ENCODE peak calls at places on chromosomes 3 and 15, in five cellular contexts. M, Y, I, Z and Q are unnamed samples.

GRCh38 chr15:74541494-74542191 is 623 bp downstream of the ARID3B start:
- DNase-seq in Z (no peak), Y (peak; percentile 23), I (peak; percentile 25), M (peak; percentile 57), Q (no peak)

GRCh38 chr15:39908186-39908585 is 11.9 kb downstream of the GPR176 start:
- DNase-seq in I (peak; percentile 93), Z (peak; percentile 79), M (peak; percentile 97), Y (no peak), Q (no peak)

GRCh38 chr15:89038146-89038545 is 50.1 kb upstream of the ABHD2 start:
- DNase-seq in Y (no peak), M (no peak), I (no peak), Z (peak; percentile 39), Q (no peak)

GRCh38 chr15:59160880-59161593 is 45.6 kb upstream of the LDHAL6B start:
- DNase-seq in M (no peak), I (no peak), Y (peak; percentile 8), Z (peak; percentile 68), Q (no peak)

GRCh38 chr3:143970773-143971366 is 753 bp upstream of the DIPK2A start:
- DNase-seq in Z (peak; percentile 44), Y (peak; percentile 53), I (no peak), M (peak; percentile 38), Q (peak; percentile 94)

GRCh38 chr3:11373235-11373634 is 101.0 kb downstream of the ATG7 start:
- DNase-seq in Z (no peak), Y (no peak), M (no peak), I (no peak), Q (no peak)

GRCh38 chr3:168802761-168803160 is 707.0 kb upstream of the GOLIM4 start:
- DNase-seq in Z (no peak), M (no peak), I (no peak), Y (no peak), Q (no peak)

GRCh38 chr3:47096955-47097354 is 67.0 kb downstream of the SETD2 start:
- DNase-seq in M (peak; percentile 42), Y (no peak), I (peak; percentile 62), Z (no peak), Q (no peak)

GRCh38 chr15:70494861-70495571 is 268.3 kb downstream of the UACA start:
- DNase-seq in Z (peak; percentile 99), M (peak; percentile 85), I (peak; percentile 95), Y (no peak), Q (peak; percentile 37)

GRCh38 chr3:24623657-24624056 is 129.0 kb upstream of the THRB start:
- DNase-seq in Z (no peak), M (no peak), Y (no peak), I (no peak), Q (no peak)

GRCh38 chr3:25576836-25577454 is 87.8 kb downstream of the TOP2B start:
- DNase-seq in I (no peak), M (no peak), Y (no peak), Z (no peak), Q (no peak)

GRCh38 chr15:99566157-99566900 is 545 bp downstream of the MEF2A start:
- DNase-seq in I (no peak), M (no peak), Y (peak; percentile 16), Z (no peak), Q (no peak)

GRCh38 chr3:112489674-112490479 is 9.4 kb downstream of the BTLA start:
- DNase-seq in Y (no peak), Z (no peak), I (no peak), M (no peak), Q (no peak)

GRCh38 chr15:72166716-72167417 is 30.7 kb downstream of the GRAMD2A start:
- DNase-seq in Z (peak; percentile 64), I (no peak), Y (no peak), M (no peak), Q (no peak)

GRCh38 chr3:148235566-148235965 is 462.1 kb upstream of the AGTR1 start:
- DNase-seq in Z (no peak), I (no peak), Y (no peak), M (no peak), Q (no peak)
- TF ChIP-seq CTCF in Z (no peak), I (no peak), Y (no peak), M (no peak), Q (no peak)

DNA sequence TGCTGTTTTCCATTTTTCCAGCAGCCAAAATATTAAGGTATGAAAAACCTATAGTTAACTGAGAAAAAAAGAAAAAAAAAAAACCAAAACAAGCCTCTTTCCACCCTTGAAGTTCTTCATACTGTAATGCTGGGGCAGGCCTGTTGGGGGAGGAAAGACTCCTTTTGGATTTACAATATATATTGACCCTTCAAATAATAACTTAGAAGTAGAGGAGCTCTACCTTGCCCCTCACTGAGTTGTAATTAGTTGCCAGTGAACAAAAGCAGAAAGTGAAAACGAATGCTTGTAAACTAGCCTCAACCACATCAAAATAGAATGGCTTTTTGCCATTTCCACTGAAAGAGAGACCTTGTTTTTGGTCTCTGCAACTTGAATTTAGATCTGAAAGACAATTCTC is 326.6 kb downstream of the NR2F2 start:
- DNase-seq in Z (no peak), I (no peak), Y (no peak), M (no peak), Q (no peak)
- TF ChIP-seq CTCF in Z (no peak), I (no peak), Y (no peak), M (no peak), Q (no peak)

DNA sequence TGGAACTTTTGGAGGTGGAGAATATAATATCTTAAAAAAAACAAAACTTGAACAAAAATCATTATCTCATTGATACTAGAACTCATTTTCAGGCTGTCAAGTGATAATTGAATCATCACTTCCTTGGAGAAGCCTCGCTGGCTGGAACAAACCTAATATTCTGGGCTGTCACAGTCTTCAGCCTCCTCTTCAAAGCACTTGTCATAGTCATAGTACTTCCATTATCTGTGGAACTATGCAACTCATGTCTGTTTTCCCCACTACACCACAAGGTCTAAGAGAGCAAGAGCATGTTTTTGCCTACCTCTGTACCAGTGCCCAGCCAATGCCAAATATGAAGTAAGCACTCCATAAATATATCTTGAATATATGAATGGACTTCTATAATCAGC is 86.7 kb upstream of the SNRK start:
- DNase-seq in I (no peak), Z (no peak), M (no peak), Y (no peak), Q (no peak)
- TF ChIP-seq CTCF in I (no peak), Z (no peak), M (no peak), Y (no peak), Q (no peak)

GRCh38 chr3:128078875-128079274 is 26.6 kb downstream of the SEC61A1 start:
- DNase-seq in M (no peak), Z (no peak), I (no peak), Y (no peak), Q (no peak)

GRCh38 chr3:128080323-128080898 is 28.2 kb downstream of the SEC61A1 start:
- DNase-seq in I (peak; percentile 82), M (peak; percentile 99), Y (no peak), Z (peak; percentile 7), Q (no peak)

GRCh38 chr3:128081846-128082245 is 29.6 kb downstream of the SEC61A1 start:
- DNase-seq in Y (no peak), Z (no peak), I (peak; percentile 39), M (peak; percentile 86), Q (no peak)

GRCh38 chr3:128081226-128081625 is 29.0 kb downstream of the SEC61A1 start:
- DNase-seq in Y (no peak), M (no peak), I (no peak), Z (no peak), Q (no peak)

GRCh38 chr3:128079823-128080222 is 27.6 kb downstream of the SEC61A1 start:
- DNase-seq in M (no peak), Y (no peak), I (no peak), Z (no peak), Q (no peak)
- TF ChIP-seq CTCF in M (no peak), Y (no peak), I (no peak), Z (no peak), Q (no peak)

GRCh38 chr3:14392231-14392630 is 10.2 kb upstream of the SLC6A6 start:
- DNase-seq in M (no peak), Z (no peak), Y (no peak), I (no peak), Q (no peak)
- TF ChIP-seq CTCF in M (no peak), Z (no peak), Y (no peak), I (no peak), Q (no peak)

GRCh38 chr3:192913540-192913939 is 4.1 kb downstream of the MB21D2 start:
- DNase-seq in I (no peak), M (no peak), Z (no peak), Y (no peak), Q (no peak)

GRCh38 chr3:192914873-192915272 is 2.8 kb downstream of the MB21D2 start:
- DNase-seq in M (no peak), I (no peak), Y (no peak), Z (no peak), Q (no peak)

GRCh38 chr3:192915724-192916123 is 1.9 kb downstream of the MB21D2 start:
- DNase-seq in I (peak; percentile 31), M (peak; percentile 39), Y (no peak), Z (no peak), Q (no peak)

GRCh38 chr3:192916455-192917257 is 1.0 kb downstream of the MB21D2 start:
- DNase-seq in M (peak; percentile 70), Z (peak; percentile 67), I (peak; percentile 74), Y (peak; percentile 26), Q (no peak)

DNA sequence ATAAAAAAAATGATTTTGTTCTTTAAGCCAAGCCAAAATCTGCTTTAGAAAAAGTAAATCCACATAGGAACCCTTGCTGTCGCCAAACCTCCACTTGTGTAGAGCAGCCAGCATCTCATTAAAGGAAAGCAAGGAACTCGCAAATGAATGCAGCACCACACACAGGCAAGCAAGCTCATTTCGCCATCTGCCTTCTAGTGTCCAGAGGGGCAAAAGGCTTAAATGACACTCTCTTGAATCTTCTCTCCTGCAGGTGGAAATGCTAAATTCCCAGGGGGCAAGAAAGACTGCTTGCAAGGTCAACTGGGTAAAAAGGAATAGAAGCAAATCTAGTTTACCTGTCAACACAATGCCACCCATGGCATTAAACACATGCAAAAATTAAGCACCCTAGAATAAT is 2.4 kb downstream of the MB21D2 start:
- DNase-seq in Z (no peak), M (peak; percentile 59), I (peak; percentile 68), Y (no peak), Q (no peak)
- TF ChIP-seq CTCF in Z (peak; percentile 39), M (peak; percentile 36), I (peak; percentile 50), Y (peak; percentile 40), Q (peak; percentile 69)

GRCh38 chr15:78540135-78540954 is at the start of gene PSMA4:
- DNase-seq in Z (peak; percentile 89), I (peak; percentile 85), M (peak; percentile 76), Y (peak; percentile 91), Q (peak; percentile 95)
- TF ChIP-seq CTCF in Z (no peak), I (peak; percentile 29), M (no peak), Y (peak; percentile 30), Q (peak; percentile 60)